ENCODE peak calls at places on chromosomes 2 and 18, in seven cellular contexts. B is mesenteric fat pad; M is aorta; L is NCI-H1436; N is OCI-M1; S is EL; J is stimulated activated naive CD8-positive, alpha-beta T cell treated with anti-CD3 and anti-CD28 coated beads, Interleukin-15, Interleukin-2, amounts not matched to agents 100 U/mL and 50 U/mL, for 24 hours. D is an unnamed sample.

GRCh38 chr18:30487962-30488361 is 554.6 kb downstream of the DSC3 start:
- DNase-seq in B (no peak), S (no peak), M (no peak), L (no peak), N (no peak), J (no peak), D (no peak)

GRCh38 chr2:112480540-112481049 is 1.4 kb upstream of the TTL start:
- DNase-seq in L (no peak), B (no peak), J (peak; percentile 32), S (no peak), N (no peak), M (no peak), D (no peak)

GRCh38 chr2:227822416-227823003 is 8.9 kb downstream of the CCL20 start:
- DNase-seq in L (no peak), M (no peak), S (peak; percentile 29), J (no peak), B (no peak), N (no peak), D (no peak)

GRCh38 chr2:37211939-37212338 is 15.6 kb downstream of the CEBPZOS start:
- DNase-seq in N (no peak), B (no peak), J (no peak), M (no peak), S (no peak), L (no peak), D (no peak)

GRCh38 chr2:190563109-190563508 is 28.6 kb upstream of the NEMP2 start:
- DNase-seq in S (no peak), B (no peak), M (no peak), N (no peak), J (peak; percentile 15), L (no peak), D (no peak)

GRCh38 chr2:18119883-18120282 is 241.4 kb downstream of the KCNS3 start:
- DNase-seq in S (peak; percentile 37), J (no peak), B (no peak), L (no peak), M (no peak), N (no peak), D (no peak)

GRCh38 chr18:24094561-24094960 is 44.3 kb upstream of the CABYR start:
- DNase-seq in J (no peak), N (no peak), L (no peak), M (no peak), S (no peak), B (no peak), D (no peak)

GRCh38 chr2:148554459-148555247 is 89.9 kb upstream of the EPC2 start:
- DNase-seq in L (no peak), B (no peak), M (no peak), J (no peak), N (no peak), S (peak; percentile 76), D (no peak)

GRCh38 chr2:158815650-158816049 is 20.5 kb downstream of the DAPL1 start:
- DNase-seq in M (no peak), N (no peak), J (no peak), L (no peak), B (no peak), S (no peak), D (no peak)

GRCh38 chr18:9757851-9758587 is 49.9 kb downstream of the RAB31 start:
- DNase-seq in N (no peak), B (no peak), J (no peak), M (no peak), L (no peak), S (peak; percentile 78), D (no peak)

GRCh38 chr2:36408198-36408703 is 52.7 kb downstream of the CRIM1 start:
- DNase-seq in J (no peak), S (peak; percentile 55), N (no peak), L (no peak), B (no peak), M (no peak), D (no peak)

D was measured in progenitor cell of endocrine pancreas.